ENCODE peak calls at places on chromosomes 7 and 10, in six cellular contexts. S is A549; B is CD8-positive, alpha-beta T cell; U is spleen; T is colonic mucosa; W is PC-9. Y is an unnamed sample. For H3K4me1, the result is how much of the 10 kb centered on the place peaks cover.

GRCh38 chr7:101936223-101936611 is 118.8 kb downstream of the CUX1 start:
- DNase-seq in W (no peak), B (no peak), S (no peak), U (no peak), T (peak), Y (no peak)

GRCh38 chr7:104074529-104074928 is 85.1 kb upstream of the RELN start:
- DNase-seq in W (no peak), U (no peak), B (no peak), S (no peak), T (no peak), Y (no peak)

GRCh38 chr10:29957887-29958330 is 101.5 kb downstream of the JCAD start:
- DNase-seq in U (no peak), T (no peak), W (peak), B (no peak), S (no peak), Y (peak)

GRCh38 chr10:97760461-97761257 is 11.1 kb downstream of the SFRP5 start:
- DNase-seq in T (no peak), U (no peak), S (no peak), W (no peak), B (no peak), Y (no peak)

GRCh38 chr7:127897704-127898454 is 133.4 kb downstream of the LRRC4 start:
- DNase-seq in T (no peak), S (no peak), B (no peak), W (no peak), U (no peak), Y (no peak)

GRCh38 chr10:78065616-78066410 is 32.1 kb downstream of the RPS24 start:
- DNase-seq in U (no peak), T (peak), W (no peak), B (no peak), S (no peak), Y (no peak)

GRCh38 chr7:108071551-108071950 is 58.6 kb downstream of the LAMB4 start:
- DNase-seq in S (no peak), W (no peak), U (no peak), B (no peak), T (no peak), Y (no peak)

GRCh38 chr7:44969701-44970494 is 8.9 kb downstream of the MYO1G start:
- DNase-seq in S (no peak), T (no peak), W (no peak), B (no peak), U (peak), Y (peak)

GRCh38 chr10:20185116-20185515 is 368.9 kb downstream of the PLXDC2 start:
- DNase-seq in U (no peak), W (no peak), T (no peak), S (no peak), B (no peak), Y (no peak)

GRCh38 chr10:132240156-132240555 is 53.4 kb downstream of the DPYSL4 start:
- DNase-seq in U (no peak), T (no peak), S (no peak), W (no peak), B (no peak), Y (no peak)

GRCh38 chr7:149610441-149611011 is 112.9 kb upstream of the ZNF746 start:
- DNase-seq in U (peak), S (no peak), W (no peak), B (no peak), T (no peak), Y (no peak)
- TF ChIP-seq CTCF in U (no peak), S (no peak), W (no peak), B (no peak), T (no peak), Y (no peak)

GRCh38 chr10:69446650-69447151 is 4.6 kb upstream of the TSPAN15 start:
- DNase-seq in T (peak), U (no peak), B (no peak), S (peak), W (peak), Y (no peak)

GRCh38 chr10:69451784-69452251 is 553 bp downstream of the TSPAN15 start:
- DNase-seq in U (no peak), T (peak), S (no peak), B (no peak), W (peak), Y (no peak)

GRCh38 chr10:69451209-69451783 is at the start of gene TSPAN15:
- DNase-seq in U (peak), T (peak), S (peak), B (peak), W (peak), Y (peak)

GRCh38 chr10:69452676-69453415 is 1.6 kb downstream of the TSPAN15 start:
- DNase-seq in S (no peak), B (no peak), W (no peak), U (peak), T (no peak), Y (no peak)

DNA sequence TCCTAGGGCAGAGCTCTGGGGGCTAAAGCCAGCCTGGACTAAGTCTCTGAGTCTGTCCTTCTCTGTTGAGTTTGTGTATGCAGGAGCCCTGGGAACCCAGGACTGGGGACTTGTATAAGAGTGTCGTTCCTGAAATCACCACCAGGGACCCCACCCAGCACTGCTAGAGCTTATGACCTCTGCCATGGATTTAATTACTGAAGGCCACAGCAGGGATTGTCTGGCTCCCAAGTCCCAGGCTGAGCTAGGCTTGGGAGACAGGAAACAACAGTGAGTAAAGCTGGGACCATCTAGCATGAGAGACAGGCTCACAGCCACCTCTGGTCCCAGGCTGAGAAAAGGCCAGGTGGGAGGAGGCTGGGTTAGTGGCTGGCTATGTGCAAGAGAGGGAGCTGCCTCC is 1.4 kb upstream of the TSPAN15 start:
- DNase-seq in T (peak), B (peak), U (peak), S (peak), W (peak), Y (no peak)
- H3K4me1 ChIP-seq in T (under half), B (under half), U (under half), S (half or more), W (half or more), Y (under half)

GRCh38 chr7:27148776-27149641 is 1.4 kb upstream of the HOXA6 start:
- DNase-seq in S (no peak), U (peak), B (peak), T (peak), W (no peak), Y (no peak)

GRCh38 chr7:27148031-27148775 is 629 bp upstream of the HOXA6 start:
- DNase-seq in S (no peak), T (peak), U (peak), B (peak), W (no peak), Y (no peak)

GRCh38 chr7:27145884-27146401 is 1.6 kb downstream of the HOXA6 start:
- DNase-seq in B (no peak), W (no peak), T (no peak), S (no peak), U (no peak), Y (no peak)

GRCh38 chr7:27146491-27147210 is 923 bp downstream of the HOXA6 start:
- DNase-seq in T (peak), U (peak), S (no peak), W (no peak), B (peak), Y (no peak)

DNA sequence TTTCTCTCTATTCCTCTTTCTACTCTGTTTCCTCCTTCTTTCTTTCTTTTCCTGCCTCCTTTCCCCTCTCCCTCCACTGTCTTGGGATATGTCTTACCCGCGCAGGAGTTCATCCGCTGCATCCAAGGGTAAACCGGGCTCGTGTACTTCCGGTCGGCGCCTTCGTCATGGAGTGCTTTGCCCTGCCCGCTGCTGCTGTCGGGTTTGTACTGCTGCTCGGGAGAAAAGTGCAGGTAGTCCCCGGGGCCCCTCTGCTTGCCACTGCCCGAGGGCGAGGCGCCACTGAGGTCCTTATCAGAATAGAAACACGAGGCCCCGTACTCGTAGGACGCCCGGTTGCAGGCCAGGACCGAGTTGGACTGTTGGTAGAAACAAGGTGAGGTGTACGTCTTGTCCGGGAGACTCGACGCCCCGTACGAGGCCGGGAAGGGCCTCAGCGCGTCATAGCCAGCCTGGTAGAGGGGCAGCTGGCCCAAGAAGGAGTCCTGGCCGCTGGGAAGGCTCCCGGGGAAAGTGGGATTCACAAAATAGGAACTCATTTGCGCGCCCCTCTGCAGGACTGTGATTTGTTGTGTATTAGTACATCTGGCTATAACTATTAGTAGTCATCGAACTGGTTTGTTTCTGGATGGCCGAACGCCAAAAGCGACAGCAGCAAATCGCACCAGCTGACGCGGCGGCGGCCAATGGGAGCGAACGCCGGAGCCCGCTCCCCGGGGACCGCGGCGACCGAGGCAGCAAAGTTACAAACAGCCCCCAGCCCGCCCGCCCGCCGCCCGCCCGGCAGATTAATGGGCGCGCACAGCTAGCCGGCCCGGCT is at the start of gene HOXA6:
- DNase-seq in T (peak), U (peak), S (no peak), W (peak), B (peak), Y (peak)
- H3K4me3 ChIP-seq in T (peak), U (peak), S (no peak), W (peak), B (no peak), Y (peak)

GRCh38 chr10:1360011-1360580 is 303.9 kb downstream of the WDR37 start:
- DNase-seq in B (no peak), T (no peak), S (no peak), U (no peak), W (no peak), Y (no peak)
- TF ChIP-seq CTCF in B (no peak), T (no peak), S (peak), U (no peak), W (peak), Y (no peak)

DNA sequence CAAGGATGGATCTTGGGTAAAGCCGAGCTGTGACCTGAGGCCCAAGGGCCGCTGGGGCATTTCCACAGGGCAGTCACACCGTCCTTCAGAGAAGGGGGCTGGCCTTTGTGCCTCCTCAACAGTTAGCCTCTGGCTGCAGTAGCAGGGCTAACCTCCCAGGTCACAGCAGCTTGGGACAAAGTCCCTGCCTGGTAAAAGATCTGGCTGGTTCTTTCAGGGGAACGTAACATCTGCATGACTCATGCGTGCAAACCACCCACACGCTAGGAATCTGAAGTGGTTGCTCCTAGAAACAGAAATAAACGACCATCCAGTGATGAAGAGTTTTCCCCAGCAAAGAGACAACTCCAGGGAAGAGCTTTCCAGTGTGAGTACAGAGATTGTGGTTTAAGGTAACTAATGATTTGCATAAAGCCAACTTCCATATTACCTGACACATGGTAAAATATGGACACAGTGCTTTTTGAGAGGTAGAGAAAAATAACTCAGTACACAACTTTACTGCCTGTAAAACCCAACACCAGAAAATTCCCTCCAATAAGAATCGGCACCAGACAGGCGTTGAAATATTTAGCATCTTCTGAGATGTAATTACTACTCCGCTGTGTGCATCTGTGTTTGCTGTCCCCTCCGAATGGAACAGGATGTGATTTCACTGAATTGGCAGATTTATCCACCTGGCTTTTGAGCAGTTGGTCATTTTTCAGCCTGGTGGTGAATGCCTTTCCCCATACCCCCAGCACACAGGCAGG is 84.9 kb upstream of the ADRB1 start:
- DNase-seq in W (peak), T (peak), U (no peak), S (peak), B (no peak), Y (peak)
- H3K4me1 ChIP-seq in W (under half), T (under half), U (under half), S (under half), B (under half), Y (under half)

Y was measured in ascending aorta.